ENCODE peak calls at places on chromosomes 2 and 18, in six cellular contexts. One of them, this sample, is unnamed.

GRCh38 chr18:37712776-37713175 is 147.2 kb upstream of the CELF4 start:
- DNase-seq in mesendoderm: no peak
- DNase-seq in GM23338: no peak
- DNase-seq in mammary epithelial cell: peak
- DNase-seq in WERI-Rb-1: no peak
- DNase-seq in ACHN: no peak
- DNase-seq in this sample: no peak

GRCh38 chr2:147636238-147636887 is 208.5 kb upstream of the ACVR2A start:
- DNase-seq in ACHN: no peak
- DNase-seq in GM23338: no peak
- DNase-seq in mammary epithelial cell: peak
- DNase-seq in mesendoderm: no peak
- DNase-seq in WERI-Rb-1: no peak
- DNase-seq in this sample: no peak

GRCh38 chr2:24231461-24231881 is 56.6 kb downstream of the FAM228A start:
- DNase-seq in WERI-Rb-1: no peak
- DNase-seq in mesendoderm: no peak
- DNase-seq in ACHN: no peak
- DNase-seq in GM23338: no peak
- DNase-seq in mammary epithelial cell: peak
- DNase-seq in this sample: no peak

GRCh38 chr2:140248623-140249022 is 1468.4 kb upstream of the NXPH2 start:
- DNase-seq in ACHN: no peak
- DNase-seq in mammary epithelial cell: no peak
- DNase-seq in GM23338: no peak
- DNase-seq in WERI-Rb-1: no peak
- DNase-seq in mesendoderm: no peak
- DNase-seq in this sample: no peak

GRCh38 chr2:240433973-240434727 is 1.3 kb upstream of the GPC1 start:
- DNase-seq in GM23338: no peak
- DNase-seq in mammary epithelial cell: peak
- DNase-seq in WERI-Rb-1: peak
- DNase-seq in ACHN: peak
- DNase-seq in mesendoderm: no peak
- DNase-seq in this sample: no peak

GRCh38 chr2:1226766-1227165 is 186.5 kb upstream of the TPO start:
- DNase-seq in WERI-Rb-1: no peak
- DNase-seq in GM23338: no peak
- DNase-seq in mammary epithelial cell: no peak
- DNase-seq in ACHN: no peak
- DNase-seq in mesendoderm: no peak
- DNase-seq in this sample: no peak

GRCh38 chr2:20624884-20625485 is 25.9 kb downstream of the HS1BP3 start:
- DNase-seq in WERI-Rb-1: peak
- DNase-seq in mesendoderm: no peak
- DNase-seq in GM23338: no peak
- DNase-seq in ACHN: no peak
- DNase-seq in mammary epithelial cell: no peak
- DNase-seq in this sample: no peak

GRCh38 chr2:73993799-73994543 is 9.3 kb downstream of the TET3 start:
- DNase-seq in GM23338: no peak
- DNase-seq in mammary epithelial cell: peak
- DNase-seq in mesendoderm: no peak
- DNase-seq in ACHN: no peak
- DNase-seq in WERI-Rb-1: no peak
- DNase-seq in this sample: no peak

GRCh38 chr2:10919776-10920606 is 8.3 kb downstream of the KCNF1 start:
- DNase-seq in WERI-Rb-1: no peak
- DNase-seq in mesendoderm: no peak
- DNase-seq in ACHN: no peak
- DNase-seq in mammary epithelial cell: no peak
- DNase-seq in GM23338: peak
- DNase-seq in this sample: no peak

GRCh38 chr2:241701155-241701404 is 759 bp upstream of the ING5 start:
- DNase-seq in mammary epithelial cell: no peak
- DNase-seq in mesendoderm: no peak
- DNase-seq in ACHN: no peak
- DNase-seq in WERI-Rb-1: no peak
- DNase-seq in GM23338: no peak
- DNase-seq in this sample: peak

GRCh38 chr18:49061906-49062831 is 111.4 kb upstream of the SMAD7 start:
- DNase-seq in WERI-Rb-1: peak
- DNase-seq in GM23338: no peak
- DNase-seq in ACHN: no peak
- DNase-seq in mammary epithelial cell: no peak
- DNase-seq in mesendoderm: peak
- DNase-seq in this sample: no peak

GRCh38 chr2:172350844-172351480 is 76.4 kb upstream of the ITGA6 start:
- DNase-seq in GM23338: no peak
- DNase-seq in ACHN: no peak
- DNase-seq in mesendoderm: no peak
- DNase-seq in mammary epithelial cell: no peak
- DNase-seq in WERI-Rb-1: no peak
- DNase-seq in this sample: no peak

GRCh38 chr2:5908030-5908429 is 215.8 kb downstream of the SOX11 start:
- DNase-seq in ACHN: no peak
- DNase-seq in mesendoderm: no peak
- DNase-seq in GM23338: no peak
- DNase-seq in mammary epithelial cell: no peak
- DNase-seq in WERI-Rb-1: no peak
- DNase-seq in this sample: no peak

GRCh38 chr2:37896319-37896718 is 28.8 kb upstream of the RMDN2 start:
- DNase-seq in GM23338: peak
- DNase-seq in mammary epithelial cell: no peak
- DNase-seq in WERI-Rb-1: no peak
- DNase-seq in ACHN: no peak
- DNase-seq in mesendoderm: peak
- DNase-seq in this sample: peak

GRCh38 chr18:7221424-7222155 is 9.3 kb upstream of the LRRC30 start:
- DNase-seq in mammary epithelial cell: peak
- DNase-seq in GM23338: peak
- DNase-seq in mesendoderm: peak
- DNase-seq in WERI-Rb-1: peak
- DNase-seq in ACHN: peak
- DNase-seq in this sample: peak

GRCh38 chr2:221596192-221596591 is 24.1 kb upstream of the EPHA4 start:
- DNase-seq in ACHN: peak
- DNase-seq in mammary epithelial cell: peak
- DNase-seq in WERI-Rb-1: no peak
- DNase-seq in GM23338: no peak
- DNase-seq in mesendoderm: no peak
- DNase-seq in this sample: no peak

GRCh38 chr2:26715528-26716270 is 23.2 kb downstream of the KCNK3 start:
- DNase-seq in GM23338: no peak
- DNase-seq in WERI-Rb-1: no peak
- DNase-seq in mammary epithelial cell: no peak
- DNase-seq in mesendoderm: no peak
- DNase-seq in ACHN: no peak
- DNase-seq in this sample: no peak

GRCh38 chr2:75614062-75614710 is 32.4 kb upstream of the MRPL19 start:
- DNase-seq in mammary epithelial cell: peak
- DNase-seq in mesendoderm: no peak
- DNase-seq in WERI-Rb-1: no peak
- DNase-seq in ACHN: peak
- DNase-seq in GM23338: no peak
- DNase-seq in this sample: no peak

GRCh38 chr2:133607679-133608078 is 39.4 kb upstream of the NCKAP5 start:
- DNase-seq in GM23338: no peak
- DNase-seq in ACHN: no peak
- DNase-seq in mammary epithelial cell: peak
- DNase-seq in mesendoderm: no peak
- DNase-seq in WERI-Rb-1: no peak
- DNase-seq in this sample: no peak

GRCh38 chr2:55862673-55863390 is 60.8 kb downstream of the EFEMP1 start:
- DNase-seq in GM23338: no peak
- DNase-seq in WERI-Rb-1: no peak
- DNase-seq in ACHN: peak
- DNase-seq in mammary epithelial cell: peak
- DNase-seq in mesendoderm: peak
- DNase-seq in this sample: no peak

GRCh38 chr2:173353556-173353955 is 1.1 kb upstream of the CDCA7 start:
- DNase-seq in GM23338: peak
- DNase-seq in mammary epithelial cell: no peak
- DNase-seq in WERI-Rb-1: no peak
- DNase-seq in mesendoderm: peak
- DNase-seq in ACHN: no peak
- DNase-seq in this sample: peak

GRCh38 chr2:122481717-122482116 is 726.3 kb downstream of the TSN start:
- DNase-seq in ACHN: no peak
- DNase-seq in mesendoderm: peak
- DNase-seq in GM23338: no peak
- DNase-seq in WERI-Rb-1: no peak
- DNase-seq in mammary epithelial cell: peak
- DNase-seq in this sample: peak

GRCh38 chr2:106771811-106772210 is 114.2 kb downstream of the ST6GAL2 start:
- DNase-seq in WERI-Rb-1: no peak
- DNase-seq in ACHN: no peak
- DNase-seq in mammary epithelial cell: no peak
- DNase-seq in mesendoderm: no peak
- DNase-seq in GM23338: no peak
- DNase-seq in this sample: no peak

GRCh38 chr2:31386648-31387047 is 27.9 kb downstream of the XDH start:
- DNase-seq in GM23338: peak
- DNase-seq in WERI-Rb-1: peak
- DNase-seq in mesendoderm: peak
- DNase-seq in ACHN: peak
- DNase-seq in mammary epithelial cell: no peak
- DNase-seq in this sample: peak

GRCh38 chr2:191264647-191265079 is 19.5 kb downstream of the MYO1B start:
- DNase-seq in mesendoderm: no peak
- DNase-seq in WERI-Rb-1: no peak
- DNase-seq in GM23338: no peak
- DNase-seq in ACHN: peak
- DNase-seq in mammary epithelial cell: peak
- DNase-seq in this sample: no peak

GRCh38 chr2:97740590-97741182 is 27.3 kb downstream of the ZAP70 start:
- DNase-seq in mesendoderm: peak
- DNase-seq in mammary epithelial cell: no peak
- DNase-seq in WERI-Rb-1: peak
- DNase-seq in GM23338: peak
- DNase-seq in ACHN: peak
- DNase-seq in this sample: peak

GRCh38 chr2:144524190-144524957 is 4.5 kb upstream of the ZEB2 start:
- DNase-seq in GM23338: peak
- DNase-seq in mammary epithelial cell: no peak
- DNase-seq in mesendoderm: peak
- DNase-seq in WERI-Rb-1: peak
- DNase-seq in ACHN: peak
- DNase-seq in this sample: peak

GRCh38 chr2:233113114-233113452 is 52.9 kb downstream of the INPP5D start:
- DNase-seq in GM23338: no peak
- DNase-seq in WERI-Rb-1: peak
- DNase-seq in mesendoderm: no peak
- DNase-seq in mammary epithelial cell: no peak
- DNase-seq in ACHN: no peak
- DNase-seq in this sample: no peak